ENCODE peak calls at places on chromosomes 16 and 17, in four cellular contexts. H is A549, N is K562, G is endothelial cell of umbilical vein. R is an unnamed sample.

GRCh38 chr17:21119247-21119944 is 7.4 kb upstream of the DHRS7B start:
- DNase-seq in H (peak), N (peak), G (peak), R (peak)

GRCh38 chr16:79261461-79261860 is 339.1 kb downstream of the MAF start:
- DNase-seq in H (no peak), N (peak), G (no peak), R (peak)

GRCh38 chr17:7403043-7403901 is 625 bp downstream of the TMEM256 start:
- DNase-seq in H (peak), N (peak), G (no peak), R (peak)

GRCh38 chr16:912684-913613 is 57.8 kb downstream of the LMF1 start:
- DNase-seq in H (no peak), N (no peak), G (no peak), R (no peak)

GRCh38 chr17:46109603-46110189 is 83.5 kb downstream of the KANSL1 start:
- DNase-seq in H (no peak), N (no peak), G (no peak), R (no peak)

GRCh38 chr16:1408171-1408837 is 6.2 kb downstream of the UNKL start:
- DNase-seq in H (peak), N (peak), G (peak), R (peak)

GRCh38 chr16:15493416-15494181 is 59.2 kb downstream of the BMERB1 start:
- DNase-seq in H (no peak), N (no peak), G (peak), R (no peak)

GRCh38 chr16:84044108-84044488 is 1.5 kb upstream of the SLC38A8 start:
- DNase-seq in H (peak), N (peak), G (peak), R (peak)

GRCh38 chr16:66580605-66581209 is 1.4 kb downstream of the CMTM2 start:
- DNase-seq in H (no peak), N (no peak), G (no peak), R (no peak)

GRCh38 chr16:11140466-11140865 is 115.5 kb downstream of the SOCS1 start:
- DNase-seq in H (no peak), N (no peak), G (no peak), R (no peak)

GRCh38 chr16:3879887-3880564 is 487 bp downstream of the CREBBP start:
- DNase-seq in H (peak), N (peak), G (peak), R (peak)

GRCh38 chr17:82881900-82882714 is 42.3 kb upstream of the ZNF750 start:
- DNase-seq in H (no peak), N (no peak), G (no peak), R (no peak)

GRCh38 chr17:18315498-18316360 is 636 bp downstream of the SMCR8 start:
- DNase-seq in H (no peak), N (no peak), G (no peak), R (peak)

GRCh38 chr16:13553453-13553985 is 366.4 kb upstream of the ERCC4 start:
- DNase-seq in H (no peak), N (no peak), G (no peak), R (no peak)

GRCh38 chr17:2023692-2024571 is 1.2 kb downstream of the RTN4RL1 start:
- DNase-seq in H (peak), N (peak), G (no peak), R (peak)
- TF ChIP-seq MYC in H (no peak), N (no peak), G (no peak), R (no peak)

GRCh38 chr17:67293251-67294203 is 48.5 kb upstream of the HELZ start:
- DNase-seq in H (peak), N (peak), G (peak), R (peak)

GRCh38 chr17:67290994-67291362 is 46.0 kb upstream of the HELZ start:
- DNase-seq in H (no peak), N (no peak), G (no peak), R (no peak)

GRCh38 chr17:67290244-67290993 is 45.4 kb upstream of the HELZ start:
- DNase-seq in H (no peak), N (no peak), G (no peak), R (no peak)

GRCh38 chr17:67285360-67285759 is 40.4 kb upstream of the HELZ start:
- DNase-seq in H (no peak), N (no peak), G (no peak), R (no peak)

DNA sequence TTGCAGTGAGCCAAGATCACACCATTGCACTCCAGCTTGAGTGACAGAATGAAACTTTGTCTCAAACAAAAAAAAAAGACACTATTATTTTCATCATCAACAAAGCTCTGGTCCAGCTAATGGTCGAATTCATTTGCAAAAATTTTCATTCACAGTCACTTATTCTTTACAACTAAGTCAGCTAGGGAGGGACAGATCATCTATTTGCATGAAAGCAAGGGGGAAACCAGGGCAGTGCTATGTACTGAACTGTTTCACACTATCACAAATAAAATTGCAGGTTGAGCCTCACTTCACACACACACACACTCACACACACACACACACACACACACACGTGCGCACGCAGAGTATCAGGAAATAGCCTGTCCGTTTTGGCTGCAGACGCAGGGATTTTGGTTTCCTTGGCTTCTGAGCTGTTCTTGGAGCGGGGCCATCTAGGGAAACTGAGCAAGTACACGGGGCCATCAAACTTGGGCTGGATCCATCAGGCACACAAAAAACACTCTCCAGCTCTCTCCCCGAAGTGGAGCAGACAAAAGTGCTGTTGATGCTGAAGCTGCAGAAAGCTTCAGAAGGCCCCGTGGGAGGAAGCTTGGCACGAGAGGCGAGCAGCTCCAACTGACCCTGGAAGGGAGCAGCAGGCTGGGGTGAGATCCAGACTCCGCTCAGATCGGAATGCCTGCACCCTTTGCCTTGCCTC is 44.3 kb upstream of the HELZ start:
- DNase-seq in H (no peak), N (no peak), G (peak), R (no peak)
- TF ChIP-seq MAX in H (no peak), N (no peak), G (peak), R (no peak)

DNA sequence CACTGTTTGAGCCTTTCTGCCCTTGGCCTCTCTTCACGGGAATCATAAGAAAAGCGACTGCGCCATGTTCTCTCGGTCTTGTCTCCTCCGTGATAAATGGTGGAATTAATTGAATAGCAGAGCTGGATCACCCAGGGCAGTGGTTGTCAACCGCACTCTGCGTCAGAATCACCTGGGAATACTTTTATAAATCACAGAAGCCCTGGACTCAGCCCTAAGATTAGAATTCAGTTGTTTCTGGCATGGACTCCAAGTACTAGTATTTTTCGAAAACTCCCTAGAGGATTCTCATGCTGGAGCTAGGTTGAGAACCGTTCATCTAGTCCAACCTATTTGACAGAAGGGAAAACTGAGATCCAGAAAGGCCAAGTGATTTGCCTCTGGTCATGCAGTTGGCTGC is 64.1 kb downstream of the SPACA3 start:
- DNase-seq in H (no peak), N (no peak), G (no peak), R (no peak)
- TF ChIP-seq CTCF in H (no peak), N (no peak), G (no peak), R (no peak)

GRCh38 chr17:72336026-72336803 is 215.4 kb downstream of the SOX9 start:
- DNase-seq in H (no peak), N (no peak), G (no peak), R (no peak)

GRCh38 chr17:72334205-72334604 is 213.4 kb downstream of the SOX9 start:
- DNase-seq in H (no peak), N (no peak), G (no peak), R (no peak)

GRCh38 chr17:72336804-72337070 is 215.9 kb downstream of the SOX9 start:
- DNase-seq in H (no peak), N (no peak), G (no peak), R (no peak)

GRCh38 chr17:72333570-72333969 is 212.8 kb downstream of the SOX9 start:
- DNase-seq in H (no peak), N (no peak), G (no peak), R (no peak)

GRCh38 chr17:72332367-72332766 is 211.5 kb downstream of the SOX9 start:
- DNase-seq in H (no peak), N (no peak), G (no peak), R (no peak)
- TF ChIP-seq MYC in H (no peak), N (no peak), G (no peak), R (no peak)

R was measured in NB4.